ENCODE peak calls at places on chromosome 20, in eight cellular contexts. Z is psoas muscle; L is heart right ventricle; T is CD8-positive, alpha-beta T cell; W is astrocyte of the spinal cord; A is neural progenitor cell; H is heart left ventricle; I is upper lobe of left lung. V is an unnamed sample.

GRCh38 chr20:38631155-38632022 is 29.8 kb downstream of the ARHGAP40 start:
- DNase-seq in Z (no peak), L (no peak), T (no peak), W (no peak), A (no peak), H (no peak), I (no peak), V (no peak)

GRCh38 chr20:59643616-59644061 is 39.3 kb downstream of the PHACTR3 start:
- DNase-seq in Z (no peak), L (no peak), T (no peak), W (no peak), A (no peak), H (no peak), I (no peak), V (no peak)

GRCh38 chr20:63224272-63225081 is 8.5 kb upstream of the YTHDF1 start:
- DNase-seq in Z (no peak), L (peak; percentile 62), T (no peak), W (peak; percentile 74), A (peak; percentile 58), H (peak; percentile 45), I (peak; percentile 45), V (no peak)

GRCh38 chr20:3798405-3798768 is 2.3 kb downstream of the CDC25B start:
- DNase-seq in Z (no peak), L (no peak), T (no peak), W (no peak), A (no peak), H (no peak), I (no peak), V (no peak)

GRCh38 chr20:62193079-62194025 is 10.5 kb downstream of the MTG2 start:
- DNase-seq in Z (no peak), L (peak; percentile 6), T (no peak), W (no peak), A (no peak), H (no peak), I (no peak), V (no peak)

GRCh38 chr20:36214684-36215256 is 21.5 kb upstream of the AAR2 start:
- DNase-seq in Z (no peak), L (no peak), T (no peak), W (peak; percentile 25), A (peak; percentile 71), H (no peak), I (no peak), V (no peak)

GRCh38 chr20:50680106-50680960 is 11.0 kb downstream of the RIPOR3 start:
- DNase-seq in Z (peak; percentile 45), L (no peak), T (no peak), W (peak; percentile 54), A (no peak), H (no peak), I (peak; percentile 61), V (no peak)

GRCh38 chr20:44271915-44272663 is 25.0 kb downstream of the GDAP1L1 start:
- DNase-seq in Z (no peak), L (no peak), T (no peak), W (no peak), A (peak; percentile 52), H (no peak), I (no peak), V (no peak)

GRCh38 chr20:19868383-19868782 is 110.3 kb downstream of the RIN2 start:
- DNase-seq in Z (no peak), L (no peak), T (no peak), W (no peak), A (no peak), H (no peak), I (no peak), V (no peak)

GRCh38 chr20:31632503-31633338 is 5.0 kb upstream of the COX4I2 start:
- DNase-seq in Z (no peak), L (no peak), T (no peak), W (no peak), A (no peak), H (no peak), I (no peak), V (no peak)

GRCh38 chr20:24804481-24805206 is 144.4 kb upstream of the CST7 start:
- DNase-seq in Z (no peak), L (no peak), T (no peak), W (no peak), A (no peak), H (no peak), I (no peak), V (no peak)

GRCh38 chr20:24806896-24807676 is 142.0 kb upstream of the CST7 start:
- DNase-seq in Z (no peak), L (no peak), T (no peak), W (no peak), A (no peak), H (no peak), I (no peak), V (no peak)

GRCh38 chr20:24808616-24809015 is 140.5 kb upstream of the CST7 start:
- DNase-seq in Z (no peak), L (no peak), T (no peak), W (no peak), A (no peak), H (no peak), I (no peak), V (no peak)

GRCh38 chr20:24802286-24802820 is 146.7 kb upstream of the CST7 start:
- DNase-seq in Z (no peak), L (no peak), T (no peak), W (no peak), A (no peak), H (no peak), I (no peak), V (no peak)

DNA sequence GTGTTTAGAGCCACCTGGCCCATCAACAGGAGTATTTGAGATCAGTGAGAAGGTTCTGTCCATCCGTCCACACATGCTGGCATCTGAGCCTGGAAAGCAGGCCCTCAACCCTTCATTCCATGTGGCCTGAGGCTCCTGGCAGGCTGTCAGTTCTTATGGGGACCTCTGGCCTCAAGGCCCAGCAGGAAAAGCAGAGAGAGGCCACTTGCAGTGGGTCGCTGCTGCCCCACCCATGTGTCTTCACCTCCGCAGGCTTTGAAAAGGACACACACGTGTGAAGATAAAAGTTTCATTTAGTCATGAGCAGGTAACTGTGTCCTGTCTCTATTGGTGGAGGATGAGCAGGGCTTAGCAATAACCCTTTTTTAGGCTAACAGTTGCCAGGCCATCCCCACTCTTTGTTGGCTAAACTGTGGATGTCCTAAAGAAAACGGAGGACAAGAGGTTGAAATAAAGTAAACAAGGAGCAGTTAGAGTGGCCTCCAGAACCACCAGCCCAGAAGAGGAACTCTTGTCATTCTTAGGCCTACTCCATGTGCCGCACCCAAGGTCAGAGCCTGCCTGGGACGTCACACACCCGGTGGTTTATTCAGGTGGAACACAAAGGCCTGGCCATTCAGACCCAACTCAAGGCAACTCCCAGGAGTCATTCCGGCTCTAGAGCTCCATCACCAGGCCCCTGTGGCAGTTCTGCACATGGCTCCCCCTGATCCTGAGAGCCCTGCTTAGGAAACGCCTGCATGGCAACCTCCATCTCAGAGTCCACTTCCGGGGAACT is 143.4 kb upstream of the CST7 start:
- DNase-seq in Z (no peak), L (no peak), T (no peak), W (no peak), A (no peak), H (no peak), I (peak; percentile 61), V (no peak)
- TF ChIP-seq CTCF in Z (no peak), L (no peak), T (no peak), W (no peak), A (no peak), H (no peak), I (no peak), V (no peak)

DNA sequence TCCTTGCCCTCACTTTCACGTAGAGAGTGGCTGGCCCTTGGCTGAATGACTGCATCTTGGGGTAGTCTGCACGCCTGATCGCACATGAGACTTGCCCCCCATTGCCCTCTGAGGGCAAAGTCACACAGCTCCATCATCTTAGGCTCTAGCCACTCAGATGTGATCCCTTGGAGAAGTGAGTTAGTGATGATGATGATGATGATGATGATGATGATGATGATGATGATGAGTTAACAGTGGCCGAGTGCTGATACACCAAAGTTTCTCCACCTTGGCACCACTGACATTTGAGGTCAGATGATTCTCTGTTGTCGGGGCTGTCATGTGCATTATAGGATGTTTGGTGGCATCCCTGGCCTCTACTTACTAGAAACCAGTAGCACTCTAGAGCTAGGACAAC is 84.0 kb downstream of the PREX1 start:
- DNase-seq in Z (no peak), L (no peak), T (no peak), W (no peak), A (no peak), H (no peak), I (no peak), V (no peak)
- TF ChIP-seq CTCF in Z (no peak), L (no peak), T (no peak), W (no peak), A (no peak), H (no peak), I (no peak), V (no peak)

DNA sequence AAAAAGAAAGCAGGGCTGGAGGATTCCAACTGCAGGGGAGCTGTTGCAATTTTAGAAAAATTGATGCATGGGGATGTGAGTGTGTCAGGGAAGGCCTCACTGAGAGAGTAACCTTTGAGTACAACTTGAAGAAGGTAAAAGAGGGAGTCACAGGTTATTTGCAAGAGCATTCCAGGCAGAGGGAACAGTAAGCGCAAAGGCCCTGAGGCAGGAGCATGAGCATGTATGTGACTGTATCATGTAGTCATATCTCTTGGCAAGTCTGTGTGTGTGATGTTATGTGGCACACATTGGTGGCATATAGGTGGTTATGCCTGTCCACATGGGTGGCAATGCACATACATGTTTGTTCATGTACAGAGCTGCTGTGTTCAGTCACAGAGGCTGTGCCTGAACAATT is 71.2 kb upstream of the ZNFX1 start:
- DNase-seq in Z (no peak), L (no peak), T (no peak), W (no peak), A (no peak), H (no peak), I (no peak), V (no peak)
- TF ChIP-seq CTCF in Z (no peak), L (no peak), T (no peak), W (no peak), A (no peak), H (no peak), I (no peak), V (no peak)

GRCh38 chr20:54512694-54513093 is 37.3 kb downstream of the DOK5 start:
- DNase-seq in Z (no peak), L (no peak), T (no peak), W (no peak), A (no peak), H (no peak), I (no peak), V (no peak)

GRCh38 chr20:54510546-54511129 is 35.2 kb downstream of the DOK5 start:
- DNase-seq in Z (peak; percentile 17), L (peak; percentile 19), T (no peak), W (peak; percentile 8), A (peak; percentile 49), H (peak; percentile 31), I (no peak), V (no peak)

GRCh38 chr20:54514020-54514607 is 38.7 kb downstream of the DOK5 start:
- DNase-seq in Z (no peak), L (no peak), T (no peak), W (no peak), A (no peak), H (no peak), I (no peak), V (no peak)

DNA sequence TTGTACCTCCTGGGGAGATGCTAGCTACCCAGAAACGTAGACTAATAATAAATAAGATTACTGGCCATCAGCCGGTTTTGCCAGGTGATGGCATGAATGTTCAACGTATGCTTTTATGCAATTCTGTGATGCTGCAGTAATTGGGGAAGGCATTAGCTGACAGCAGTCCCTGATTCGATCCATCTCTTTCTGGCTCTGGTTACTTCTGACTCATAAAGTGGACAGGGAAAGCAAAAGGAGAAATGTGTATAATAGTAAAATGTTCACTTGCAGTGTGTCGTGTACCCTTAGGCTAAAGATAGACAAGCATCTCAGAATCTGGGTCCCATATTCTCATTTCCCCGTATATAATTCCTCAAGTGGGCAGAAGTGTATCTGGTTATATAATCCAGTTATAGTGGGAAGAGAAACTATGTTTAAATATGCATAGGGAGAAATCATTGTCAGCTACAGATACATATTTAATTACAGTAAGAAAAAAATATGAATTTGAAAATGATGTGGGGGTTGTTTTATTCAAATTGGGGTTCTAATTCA is 40.5 kb downstream of the DOK5 start:
- DNase-seq in Z (no peak), L (no peak), T (no peak), W (no peak), A (no peak), H (no peak), I (no peak), V (no peak)
- TF ChIP-seq CTCF in Z (no peak), L (no peak), T (no peak), W (no peak), A (no peak), H (no peak), I (no peak), V (no peak)

V was measured in activated B cell treated with CpG ODN at 0.5 μM for 24 hours.